ENCODE peak calls at places on chromosome 4, in ten cellular contexts. O is activated CD8-positive, alpha-beta T cell treated with anti-CD3 and anti-CD28 coated beads, Interleukin-2, amount 10 ng/mL, durations not matched to agents 7 days and 5 days; X is tibial nerve; R is neural crest cell; H is GM12865; Y is NCI-H2029 treated with DMSO at 0.1 percent for 48 hours; T is occipital lobe; B is Right ventricle myocardium superior; Z is tibial artery; S is astrocyte of the spinal cord. U is an unnamed sample.

GRCh38 chr4:110632506-110633357 is 9.9 kb upstream of the PITX2 start:
- DNase-seq in O (no peak), X (no peak), R (peak), H (no peak), Y (no peak), T (no peak), B (no peak), Z (no peak), S (no peak), U (no peak)

GRCh38 chr4:181957088-181957487 is 286.1 kb upstream of the TENM3 start:
- DNase-seq in O (no peak), X (no peak), R (no peak), H (no peak), Y (no peak), T (no peak), B (no peak), Z (no peak), S (peak), U (peak)

GRCh38 chr4:188387134-188387791 is 248.0 kb downstream of the TRIML1 start:
- DNase-seq in O (no peak), X (no peak), R (no peak), H (no peak), Y (no peak), T (no peak), B (no peak), Z (no peak), S (peak), U (no peak)

GRCh38 chr4:80875642-80876041 is 154.9 kb upstream of the BMP3 start:
- DNase-seq in O (no peak), X (no peak), R (no peak), H (peak), Y (no peak), T (no peak), B (no peak), Z (no peak), S (no peak), U (no peak)

GRCh38 chr4:57303012-57303751 is 193.0 kb upstream of the IGFBP7 start:
- DNase-seq in O (no peak), X (no peak), R (no peak), H (no peak), Y (no peak), T (no peak), B (no peak), Z (no peak), S (no peak), U (no peak)

GRCh38 chr4:98030059-98030458 is 113.2 kb downstream of the STPG2 start:
- DNase-seq in O (no peak), X (no peak), R (no peak), H (no peak), Y (no peak), T (no peak), B (no peak), Z (no peak), S (no peak), U (no peak)

GRCh38 chr4:169147217-169147616 is 123.5 kb downstream of the SH3RF1 start:
- DNase-seq in O (no peak), X (no peak), R (no peak), H (no peak), Y (no peak), T (no peak), B (no peak), Z (no peak), S (peak), U (no peak)

GRCh38 chr4:151169223-151169622 is 69.8 kb downstream of the RPS3A start:
- DNase-seq in O (no peak), X (peak), R (no peak), H (no peak), Y (no peak), T (peak), B (peak), Z (peak), S (peak), U (peak)

GRCh38 chr4:80097395-80098177 is 24.6 kb upstream of the ANTXR2 start:
- DNase-seq in O (no peak), X (peak), R (no peak), H (no peak), Y (no peak), T (no peak), B (peak), Z (peak), S (peak), U (peak)

GRCh38 chr4:3766791-3767561 is 791 bp downstream of the ADRA2C start:
- DNase-seq in O (no peak), X (no peak), R (peak), H (no peak), Y (no peak), T (no peak), B (no peak), Z (peak), S (peak), U (no peak)

GRCh38 chr4:57154191-57154590 is 44.0 kb upstream of the IGFBP7 start:
- DNase-seq in O (no peak), X (no peak), R (no peak), H (no peak), Y (no peak), T (no peak), B (no peak), Z (no peak), S (no peak), U (no peak)